ENCODE peak calls at places on chromosomes 6 and 20, in four cellular contexts. I is HEK293T, R is HepG2, W is GM12878. C is an unnamed sample.

GRCh38 chr20:10611357-10611756 is 62.4 kb downstream of the JAG1 start:
- DNase-seq in I (peak; percentile 27), R (peak; percentile 44), W (no peak), C (peak; percentile 16)

GRCh38 chr6:169386431-169387057 is 132.9 kb upstream of the THBS2 start:
- DNase-seq in I (no peak), R (no peak), W (no peak), C (no peak)

GRCh38 chr20:46699651-46700359 is 9.6 kb upstream of the SLC2A10 start:
- DNase-seq in I (no peak), R (peak; percentile 66), W (no peak), C (peak; percentile 52)

GRCh38 chr6:37285861-37286311 is 27.9 kb upstream of the TMEM217 start:
- DNase-seq in I (no peak), R (no peak), W (no peak), C (no peak)

GRCh38 chr20:51609251-51609650 is 66.7 kb upstream of the NFATC2 start:
- DNase-seq in I (no peak), R (no peak), W (no peak), C (no peak)

GRCh38 chr6:166955865-166956443 is 396 bp downstream of the RNASET2 start:
- DNase-seq in I (peak; percentile 60), R (no peak), W (no peak), C (no peak)

GRCh38 chr6:108803982-108804490 is 44.2 kb upstream of the ARMC2 start:
- DNase-seq in I (no peak), R (no peak), W (no peak), C (no peak)

GRCh38 chr20:1952737-1953530 is 40.9 kb downstream of the PDYN start:
- DNase-seq in I (no peak), R (no peak), W (peak; percentile 15), C (no peak)

GRCh38 chr6:12138377-12138776 is 126.3 kb downstream of the HIVEP1 start:
- DNase-seq in I (no peak), R (peak; percentile 16), W (no peak), C (no peak)

GRCh38 chr6:26199773-26200728 is 112.8 kb downstream of the HFE start:
- DNase-seq in I (no peak), R (no peak), W (no peak), C (no peak)

GRCh38 chr6:54516331-54516730 is 208.1 kb downstream of the TINAG start:
- DNase-seq in I (no peak), R (no peak), W (no peak), C (no peak)

GRCh38 chr6:18785810-18786490 is 398.8 kb downstream of the RNF144B start:
- DNase-seq in I (no peak), R (no peak), W (no peak), C (no peak)

GRCh38 chr20:47360489-47361267 is 4.2 kb upstream of the ZMYND8 start:
- DNase-seq in I (peak; percentile 55), R (peak; percentile 90), W (no peak), C (peak; percentile 86)

GRCh38 chr6:42864602-42865001 is 14.8 kb upstream of the RPL7L1 start:
- DNase-seq in I (no peak), R (no peak), W (no peak), C (no peak)

GRCh38 chr20:8918145-8918544 is 150.7 kb upstream of the PLCB4 start:
- DNase-seq in I (no peak), R (no peak), W (no peak), C (no peak)

GRCh38 chr6:18883851-18884250 is 496.7 kb downstream of the RNF144B start:
- DNase-seq in I (no peak), R (no peak), W (no peak), C (no peak)

GRCh38 chr6:19538086-19538485 is 299.1 kb upstream of the ID4 start:
- DNase-seq in I (no peak), R (no peak), W (no peak), C (no peak)

GRCh38 chr20:58236612-58237317 is 8.3 kb upstream of the ANKRD60 start:
- DNase-seq in I (peak; percentile 86), R (peak; percentile 52), W (peak; percentile 12), C (peak; percentile 82)

GRCh38 chr20:1299522-1299921 is 29.4 kb downstream of the SDCBP2 start:
- DNase-seq in I (peak; percentile 46), R (no peak), W (no peak), C (peak; percentile 16)

GRCh38 chr6:169487579-169488205 is 214.1 kb downstream of the WDR27 start:
- DNase-seq in I (no peak), R (no peak), W (no peak), C (no peak)

GRCh38 chr20:51036827-51037229 is 13.9 kb upstream of the KCNG1 start:
- DNase-seq in I (no peak), R (no peak), W (no peak), C (no peak)

GRCh38 chr6:1608222-1608975 is 1.3 kb upstream of the FOXC1 start:
- DNase-seq in I (no peak), R (no peak), W (no peak), C (no peak)

GRCh38 chr6:104957301-104958177 is 632 bp downstream of the LIN28B start:
- DNase-seq in I (peak; percentile 20), R (peak; percentile 16), W (no peak), C (peak; percentile 55)

GRCh38 chr20:4925842-4926530 is 75.3 kb downstream of the SLC23A2 start:
- DNase-seq in I (no peak), R (no peak), W (no peak), C (no peak)

GRCh38 chr20:45758096-45758495 is 33.6 kb downstream of the WFDC3 start:
- DNase-seq in I (no peak), R (no peak), W (no peak), C (no peak)

GRCh38 chr20:25287631-25288290 is 39.9 kb downstream of the PYGB start:
- DNase-seq in I (no peak), R (no peak), W (no peak), C (no peak)

GRCh38 chr6:75266716-75267291 is 17.8 kb downstream of the TMEM30A start:
- DNase-seq in I (peak; percentile 25), R (peak; percentile 42), W (no peak), C (no peak)

GRCh38 chr6:75268988-75269354 is 15.6 kb downstream of the TMEM30A start:
- DNase-seq in I (no peak), R (no peak), W (no peak), C (no peak)

GRCh38 chr6:75267461-75267860 is 17.1 kb downstream of the TMEM30A start:
- DNase-seq in I (no peak), R (no peak), W (no peak), C (no peak)

GRCh38 chr6:75272145-75272840 is 12.3 kb downstream of the TMEM30A start:
- DNase-seq in I (no peak), R (no peak), W (no peak), C (no peak)

DNA sequence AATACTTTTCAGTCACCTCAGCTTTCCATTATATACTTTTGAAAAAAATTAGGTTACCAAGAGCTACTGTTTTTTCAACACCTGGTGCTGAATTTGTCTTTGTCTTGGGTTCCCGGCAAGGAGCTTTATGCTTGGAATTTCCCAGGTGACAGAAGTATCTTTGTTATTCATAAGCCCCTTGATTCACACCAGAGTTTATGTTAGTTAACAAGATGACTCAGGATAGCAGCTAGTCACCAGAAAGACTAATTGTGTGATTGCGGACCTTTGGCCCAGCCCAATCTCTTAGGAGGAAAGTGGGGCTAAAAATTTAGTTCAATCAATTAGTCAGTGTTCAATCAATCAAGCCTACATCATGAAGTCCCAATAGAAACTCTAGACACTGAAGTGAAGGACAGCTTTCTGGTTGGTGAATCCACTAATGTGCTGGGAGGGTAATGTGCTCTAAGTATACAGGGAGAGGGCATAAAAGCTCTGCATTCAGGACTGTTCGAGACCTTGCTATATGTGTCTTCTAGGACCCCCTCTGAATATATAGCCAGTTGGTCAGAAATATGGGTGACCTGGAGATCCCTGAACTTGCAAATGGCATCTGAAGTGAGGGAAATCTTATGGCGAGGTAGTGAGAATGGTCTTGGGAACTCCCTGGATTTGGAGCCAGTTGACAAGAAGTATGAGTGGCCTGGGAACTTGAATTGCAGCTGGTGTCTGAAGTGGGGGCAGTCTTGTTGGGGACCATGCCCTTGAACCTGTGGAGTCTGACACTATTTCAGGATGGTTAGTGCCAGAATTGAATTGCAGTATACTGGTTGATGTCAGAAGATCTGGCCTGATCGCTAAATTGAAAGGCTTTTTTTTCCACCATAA is 16.2 kb downstream of the TMEM30A start:
- DNase-seq in I (no peak), R (no peak), W (no peak), C (no peak)
- TF ChIP-seq TARDBP in I (no peak), R (no peak), W (no peak), C (no peak)

GRCh38 chr6:149904661-149905370 is 6.9 kb upstream of the RAET1E start:
- DNase-seq in I (no peak), R (no peak), W (no peak), C (no peak)
- TF ChIP-seq TARDBP in I (no peak), R (no peak), W (no peak), C (no peak)

GRCh38 chr6:110528930-110529325 is 52.5 kb upstream of the SLC22A16 start:
- DNase-seq in I (no peak), R (no peak), W (no peak), C (no peak)

GRCh38 chr6:110530671-110531070 is 54.3 kb upstream of the SLC22A16 start:
- DNase-seq in I (no peak), R (no peak), W (no peak), C (no peak)

GRCh38 chr6:110529907-110530306 is 53.5 kb upstream of the SLC22A16 start:
- DNase-seq in I (no peak), R (no peak), W (no peak), C (no peak)

GRCh38 chr6:110528051-110528929 is 51.9 kb upstream of the SLC22A16 start:
- DNase-seq in I (peak; percentile 60), R (peak; percentile 62), W (peak; percentile 28), C (peak; percentile 60)

GRCh38 chr6:110529355-110529754 is 52.9 kb upstream of the SLC22A16 start:
- DNase-seq in I (no peak), R (no peak), W (no peak), C (no peak)
- TF ChIP-seq TARDBP in I (no peak), R (no peak), W (no peak), C (no peak)

DNA sequence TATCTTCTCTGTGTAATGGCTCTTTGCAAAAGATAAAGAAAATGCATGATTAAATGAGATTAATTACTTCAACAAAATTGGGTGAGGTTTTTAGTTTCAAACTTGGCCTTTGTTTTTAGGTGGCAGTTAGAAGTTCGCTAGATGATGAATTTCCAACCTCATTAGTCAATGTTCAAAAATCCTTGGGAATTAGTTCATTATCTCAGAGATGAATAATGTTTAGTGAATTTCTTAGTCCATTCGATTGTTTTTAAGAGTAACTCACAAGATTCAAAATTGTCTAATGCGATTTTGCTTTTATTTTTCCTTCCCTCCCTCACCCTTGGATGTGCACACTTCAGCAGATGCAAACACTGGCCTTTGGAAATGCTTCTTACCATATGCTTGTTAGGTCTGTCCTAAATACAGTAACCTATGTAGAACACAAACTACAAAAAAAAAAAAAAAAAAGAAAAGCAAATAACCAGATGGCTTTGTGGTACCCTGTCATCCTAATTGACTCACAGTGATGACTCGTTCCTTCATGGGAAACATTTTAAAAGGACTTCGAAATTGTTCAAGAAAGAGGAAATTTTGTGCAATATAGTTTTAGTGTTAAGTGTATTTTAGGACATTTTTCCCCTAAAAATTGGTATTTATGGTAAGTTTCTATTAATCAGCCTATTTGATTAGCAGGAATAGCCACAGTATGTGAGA is 66.7 kb downstream of the FAM229B start:
- DNase-seq in I (no peak), R (no peak), W (no peak), C (no peak)
- TF ChIP-seq TARDBP in I (no peak), R (no peak), W (no peak), C (no peak)

GRCh38 chr20:36467076-36467999 is 74.0 kb upstream of the MYL9 start:
- DNase-seq in I (no peak), R (no peak), W (no peak), C (no peak)
- TF ChIP-seq TARDBP in I (no peak), R (no peak), W (no peak), C (no peak)

GRCh38 chr6:143973097-143973979 is 34.7 kb downstream of the PLAGL1 start:
- DNase-seq in I (no peak), R (peak; percentile 35), W (no peak), C (no peak)
- TF ChIP-seq TARDBP in I (no peak), R (no peak), W (no peak), C (no peak)